ENCODE peak calls at places on chromosomes 3 and 15, in ten cellular contexts. U, N, E, P, O, I, Z, R, Y and Q are unnamed samples.

GRCh38 chr3:160473233-160473632 is 23.6 kb upstream of the TRIM59 start:
- DNase-seq in R (no peak), O (peak; percentile 87), Y (no peak), P (no peak), E (peak; percentile 77), Z (no peak), U (peak; percentile 57), N (no peak), I (no peak), Q (no peak)

GRCh38 chr3:11185564-11186317 is 31.4 kb downstream of the HRH1 start:
- DNase-seq in Y (no peak), N (no peak), U (peak; percentile 96), Z (peak; percentile 86), E (peak; percentile 91), O (peak; percentile 96), R (peak; percentile 80), I (no peak), P (no peak), Q (no peak)

GRCh38 chr3:96619475-96619874 is 194.9 kb upstream of the EPHA6 start:
- DNase-seq in Y (peak; percentile 19), R (no peak), U (no peak), Z (no peak), N (no peak), O (no peak), P (no peak), E (no peak), I (no peak), Q (no peak)

GRCh38 chr3:157135671-157136396 is 24.1 kb downstream of the CCNL1 start:
- DNase-seq in O (peak; percentile 72), I (no peak), U (no peak), E (peak; percentile 65), R (peak; percentile 26), Y (no peak), P (no peak), Z (peak; percentile 50), N (no peak), Q (no peak)

GRCh38 chr3:134357914-134358811 is 16.1 kb downstream of the AMOTL2 start:
- DNase-seq in Z (peak; percentile 61), Y (no peak), N (no peak), E (peak; percentile 96), P (no peak), O (peak; percentile 95), I (peak; percentile 25), U (peak; percentile 94), R (peak; percentile 46), Q (no peak)

GRCh38 chr15:83205725-83206324 is 1.8 kb downstream of the HDGFL3 start:
- DNase-seq in N (no peak), P (no peak), I (no peak), E (peak; percentile 86), R (no peak), Z (no peak), O (peak; percentile 90), U (peak; percentile 16), Y (no peak), Q (no peak)

GRCh38 chr3:94961423-94962100 is 898.7 kb downstream of the NSUN3 start:
- DNase-seq in P (no peak), Z (no peak), E (no peak), I (no peak), N (no peak), O (no peak), Y (no peak), R (no peak), U (no peak), Q (no peak)

GRCh38 chr15:30870681-30871080 is 33.0 kb upstream of the FAN1 start:
- DNase-seq in E (no peak), Z (no peak), P (no peak), U (no peak), Y (no peak), I (no peak), O (no peak), N (no peak), R (no peak), Q (no peak)

GRCh38 chr3:42025388-42026138 is 63.7 kb upstream of the ULK4 start:
- DNase-seq in R (peak; percentile 88), I (peak; percentile 79), Z (peak; percentile 87), E (peak; percentile 96), P (no peak), U (peak; percentile 89), O (peak; percentile 99), N (no peak), Y (no peak), Q (peak; percentile 88)

GRCh38 chr3:12239301-12239700 is 49.6 kb upstream of the PPARG start:
- DNase-seq in R (no peak), E (no peak), I (no peak), Z (peak; percentile 61), P (no peak), N (no peak), U (no peak), O (no peak), Y (no peak), Q (no peak)

GRCh38 chr15:77163806-77164384 is 93.0 kb upstream of the TSPAN3 start:
- DNase-seq in U (no peak), O (no peak), I (no peak), R (no peak), E (no peak), P (peak; percentile 55), Z (no peak), N (no peak), Y (no peak), Q (no peak)

GRCh38 chr3:119098620-119099222 is 47.2 kb upstream of the TEX55 start:
- DNase-seq in R (no peak), U (peak; percentile 11), E (peak; percentile 34), P (peak; percentile 48), Z (no peak), O (peak; percentile 59), N (peak; percentile 5), Y (no peak), I (no peak), Q (no peak)

GRCh38 chr3:48064292-48064829 is 48.1 kb upstream of the MAP4 start:
- DNase-seq in O (peak; percentile 54), Z (no peak), N (no peak), R (no peak), U (no peak), E (peak; percentile 13), Y (no peak), I (no peak), P (no peak), Q (no peak)

GRCh38 chr3:185316740-185317407 is 46.1 kb upstream of the MAP3K13 start:
- DNase-seq in E (peak; percentile 86), P (no peak), R (no peak), N (no peak), Y (no peak), I (no peak), Z (no peak), U (no peak), O (peak; percentile 93), Q (no peak)

GRCh38 chr3:156150434-156151066 is 30.2 kb downstream of the KCNAB1 start:
- DNase-seq in Z (no peak), I (peak; percentile 30), E (peak; percentile 67), R (no peak), P (peak; percentile 41), Y (peak; percentile 31), U (no peak), N (peak; percentile 44), O (peak; percentile 82), Q (peak; percentile 19)

GRCh38 chr15:69499521-69500201 is 47.0 kb downstream of the RPLP1 start:
- DNase-seq in P (no peak), I (no peak), N (no peak), E (no peak), Y (no peak), U (no peak), O (no peak), Z (no peak), R (peak; percentile 50), Q (no peak)

GRCh38 chr3:43307226-43307625 is 20.9 kb downstream of the SNRK start:
- DNase-seq in Y (no peak), O (no peak), P (no peak), I (no peak), Z (no peak), R (no peak), E (peak; percentile 59), U (no peak), N (no peak), Q (no peak)

GRCh38 chr3:43629254-43629653 is 7.4 kb upstream of the ANO10 start:
- DNase-seq in E (no peak), I (no peak), U (no peak), N (no peak), P (no peak), Z (no peak), Y (no peak), R (no peak), O (peak; percentile 13), Q (no peak)

GRCh38 chr15:83784975-83785374 is 131.1 kb downstream of the ADAMTSL3 start:
- DNase-seq in P (no peak), E (peak; percentile 63), U (no peak), Z (no peak), N (no peak), R (no peak), I (no peak), Y (no peak), O (peak; percentile 63), Q (no peak)

GRCh38 chr15:41489641-41490040 is 4.0 kb upstream of the ITPKA start:
- DNase-seq in P (no peak), I (no peak), E (no peak), Y (no peak), N (no peak), R (no peak), Z (no peak), O (no peak), U (no peak), Q (no peak)

GRCh38 chr15:87764461-87765236 is 491.9 kb downstream of the NTRK3 start:
- DNase-seq in R (no peak), E (peak; percentile 58), Z (no peak), U (peak; percentile 85), I (no peak), P (no peak), Y (no peak), N (no peak), O (peak; percentile 63), Q (peak; percentile 49)

GRCh38 chr15:88678755-88679154 is 39.9 kb downstream of the ISG20 start:
- DNase-seq in Y (no peak), O (no peak), U (no peak), R (no peak), I (no peak), Z (no peak), N (no peak), P (no peak), E (no peak), Q (no peak)

GRCh38 chr3:134666466-134666865 is 15.6 kb upstream of the KY start:
- DNase-seq in N (no peak), U (no peak), Y (no peak), R (no peak), Z (no peak), P (no peak), E (no peak), I (no peak), O (peak; percentile 73), Q (no peak)

GRCh38 chr3:163946785-163947184 is 1131.5 kb downstream of the SI start:
- DNase-seq in P (no peak), Z (no peak), Y (no peak), N (no peak), E (no peak), U (no peak), I (no peak), O (no peak), R (no peak), Q (no peak)

GRCh38 chr3:38008971-38009580 is 18.5 kb downstream of the VILL start:
- DNase-seq in U (no peak), Y (no peak), R (no peak), E (no peak), P (no peak), Z (no peak), I (no peak), N (no peak), O (no peak), Q (no peak)

GRCh38 chr15:73320619-73321180 is 48.1 kb downstream of the HCN4 start:
- DNase-seq in I (no peak), P (no peak), R (peak; percentile 3), U (no peak), O (no peak), N (no peak), Z (peak; percentile 3), Y (no peak), E (no peak), Q (no peak)

GRCh38 chr3:141367038-141367730 is 1.1 kb upstream of the ZBTB38 start:
- DNase-seq in P (no peak), E (peak; percentile 100), U (peak; percentile 100), I (no peak), O (peak; percentile 100), Y (no peak), R (no peak), Z (peak; percentile 50), N (no peak), Q (no peak)

GRCh38 chr3:197196192-197196591 is 102.2 kb downstream of the DLG1 start:
- DNase-seq in E (no peak), Y (no peak), I (no peak), U (no peak), P (no peak), R (no peak), N (no peak), Z (no peak), O (no peak), Q (no peak)